ENCODE peak calls at places on chromosomes 12 and 14, in six cellular contexts. V, P, W, Q, X and J are unnamed samples.

GRCh38 chr14:53608369-53608768 is 348.3 kb downstream of the BMP4 start:
- DNase-seq in V (no peak), P (no peak), W (no peak), Q (no peak), X (no peak), J (no peak)

GRCh38 chr12:132316497-132317232 is 12.7 kb downstream of the GALNT9 start:
- DNase-seq in V (no peak), P (no peak), W (no peak), Q (no peak), X (no peak), J (no peak)

GRCh38 chr12:113241191-113242017 is 20.1 kb downstream of the TPCN1 start:
- DNase-seq in V (peak; percentile 21), P (peak; percentile 59), W (peak; percentile 85), Q (no peak), X (peak; percentile 98), J (no peak)

GRCh38 chr12:124172646-124173045 is 122.2 kb upstream of the RFLNA start:
- DNase-seq in V (no peak), P (no peak), W (no peak), Q (no peak), X (peak; percentile 80), J (no peak)

GRCh38 chr14:70955543-70956480 is 48.6 kb downstream of the PCNX1 start:
- DNase-seq in V (no peak), P (no peak), W (no peak), Q (no peak), X (peak; percentile 40), J (peak; percentile 38)

GRCh38 chr12:2960432-2960956 is 1.3 kb downstream of the TEAD4 start:
- DNase-seq in V (no peak), P (no peak), W (no peak), Q (no peak), X (peak; percentile 45), J (peak; percentile 35)

GRCh38 chr14:20609215-20610001 is 18.2 kb upstream of the RNASE12 start:
- DNase-seq in V (peak; percentile 77), P (peak; percentile 76), W (peak; percentile 84), Q (no peak), X (peak; percentile 83), J (peak; percentile 92)

GRCh38 chr14:98808494-98809407 is 463.2 kb downstream of the BCL11B start:
- DNase-seq in V (no peak), P (no peak), W (no peak), Q (no peak), X (no peak), J (no peak)

GRCh38 chr14:22830329-22831010 is 783 bp downstream of the MRPL52 start:
- DNase-seq in V (no peak), P (no peak), W (no peak), Q (no peak), X (no peak), J (no peak)

GRCh38 chr12:114780746-114781399 is 96.9 kb upstream of the TBX3 start:
- DNase-seq in V (no peak), P (no peak), W (no peak), Q (no peak), X (no peak), J (no peak)

GRCh38 chr12:49832836-49833421 is 4.7 kb upstream of the NCKAP5L start:
- DNase-seq in V (no peak), P (no peak), W (no peak), Q (no peak), X (peak; percentile 87), J (no peak)

GRCh38 chr12:132367852-132368251 is 38.5 kb upstream of the GALNT9 start:
- DNase-seq in V (no peak), P (no peak), W (no peak), Q (no peak), X (no peak), J (no peak)

GRCh38 chr12:82866227-82866803 is 179.6 kb downstream of the TMTC2 start:
- DNase-seq in V (no peak), P (no peak), W (no peak), Q (no peak), X (no peak), J (no peak)

GRCh38 chr12:49902399-49903350 is 1.0 kb downstream of the FAIM2 start:
- DNase-seq in V (peak; percentile 48), P (no peak), W (no peak), Q (no peak), X (no peak), J (peak; percentile 61)

GRCh38 chr14:94059998-94060397 is 21.0 kb downstream of the DDX24 start:
- DNase-seq in V (no peak), P (no peak), W (no peak), Q (no peak), X (no peak), J (no peak)

GRCh38 chr12:39402922-39403321 is 40.0 kb downstream of the KIF21A start:
- DNase-seq in V (no peak), P (no peak), W (no peak), Q (no peak), X (no peak), J (no peak)

GRCh38 chr12:121295746-121296617 is 527 bp downstream of the CAMKK2 start:
- DNase-seq in V (no peak), P (peak; percentile 48), W (no peak), Q (no peak), X (peak; percentile 5), J (peak; percentile 56)

GRCh38 chr14:72715910-72716268 is 178.0 kb downstream of the DPF3 start:
- DNase-seq in V (no peak), P (no peak), W (no peak), Q (no peak), X (no peak), J (peak; percentile 24)

GRCh38 chr12:69834566-69834965 is 9.5 kb downstream of the MYRFL start:
- DNase-seq in V (no peak), P (no peak), W (no peak), Q (no peak), X (no peak), J (no peak)

GRCh38 chr14:68628605-68629310 is 164.1 kb downstream of the ZFP36L1 start:
- DNase-seq in V (no peak), P (peak; percentile 72), W (no peak), Q (no peak), X (no peak), J (peak; percentile 30)

GRCh38 chr12:122722347-122722746 is 5.7 kb upstream of the HCAR3 start:
- DNase-seq in V (no peak), P (no peak), W (no peak), Q (no peak), X (no peak), J (no peak)

GRCh38 chr14:70821916-70822705 is 12.8 kb upstream of the MAP3K9 start:
- DNase-seq in V (no peak), P (peak; percentile 35), W (no peak), Q (no peak), X (peak; percentile 48), J (peak; percentile 84)

GRCh38 chr14:89227490-89227834 is 189.6 kb downstream of the FOXN3 start:
- DNase-seq in V (no peak), P (no peak), W (no peak), Q (no peak), X (no peak), J (no peak)

GRCh38 chr14:95862243-95862642 is 14.4 kb upstream of the TUNAR start:
- DNase-seq in V (no peak), P (no peak), W (no peak), Q (no peak), X (no peak), J (peak; percentile 47)

GRCh38 chr12:55820679-55821078 is 2.8 kb downstream of the ORMDL2 start:
- DNase-seq in V (no peak), P (no peak), W (no peak), Q (no peak), X (no peak), J (no peak)

GRCh38 chr12:95326450-95326849 is 108.8 kb downstream of the VEZT start:
- DNase-seq in V (no peak), P (no peak), W (no peak), Q (no peak), X (peak; percentile 56), J (no peak)

GRCh38 chr14:65433646-65434045 is 21.1 kb downstream of the FUT8 start:
- DNase-seq in V (no peak), P (no peak), W (no peak), Q (no peak), X (no peak), J (no peak)

GRCh38 chr12:26246483-26247164 is 51.3 kb downstream of the SSPN start:
- DNase-seq in V (no peak), P (no peak), W (no peak), Q (no peak), X (no peak), J (no peak)

GRCh38 chr12:27277846-27278260 is 33.8 kb downstream of the STK38L start:
- DNase-seq in V (no peak), P (no peak), W (peak; percentile 85), Q (no peak), X (peak; percentile 67), J (no peak)

GRCh38 chr14:69493038-69493437 is 8.5 kb downstream of the PLEKHD1 start:
- DNase-seq in V (no peak), P (no peak), W (no peak), Q (no peak), X (no peak), J (no peak)

GRCh38 chr14:31456841-31457664 is at the start of gene DTD2:
- DNase-seq in V (peak; percentile 96), P (peak; percentile 95), W (peak; percentile 73), Q (peak; percentile 75), X (peak; percentile 91), J (peak; percentile 99)
- TF ChIP-seq CTCF in V (peak; percentile 20), P (no peak), W (no peak), Q (no peak), X (no peak), J (no peak)

GRCh38 chr12:7190268-7191055 is 976 bp downstream of the PEX5 start:
- DNase-seq in V (peak; percentile 63), P (peak; percentile 41), W (no peak), Q (no peak), X (peak; percentile 20), J (peak; percentile 63)
- H3K4me3 ChIP-seq in V (peak overlapping the region; percentile 98), P (peak overlapping the region; percentile 85), W (peak overlapping the region; percentile 74), Q (peak overlapping the region; percentile 86), X (peak overlapping the region; percentile 75), J (peak overlapping the region; percentile 72)

GRCh38 chr14:87018294-87018693 is 974.7 kb downstream of the GALC start:
- DNase-seq in V (no peak), P (no peak), W (no peak), Q (no peak), X (no peak), J (no peak)

GRCh38 chr14:87017335-87017734 is 975.6 kb downstream of the GALC start:
- DNase-seq in V (no peak), P (no peak), W (no peak), Q (no peak), X (no peak), J (peak; percentile 73)

GRCh38 chr14:87013583-87013982 is 979.4 kb downstream of the GALC start:
- DNase-seq in V (no peak), P (no peak), W (no peak), Q (no peak), X (peak; percentile 27), J (no peak)

GRCh38 chr14:87014854-87015253 is 978.1 kb downstream of the GALC start:
- DNase-seq in V (no peak), P (no peak), W (no peak), Q (no peak), X (no peak), J (no peak)
- TF ChIP-seq CTCF in V (no peak), P (no peak), W (peak; percentile 12), Q (no peak), X (peak; percentile 22), J (peak; percentile 38)

DNA sequence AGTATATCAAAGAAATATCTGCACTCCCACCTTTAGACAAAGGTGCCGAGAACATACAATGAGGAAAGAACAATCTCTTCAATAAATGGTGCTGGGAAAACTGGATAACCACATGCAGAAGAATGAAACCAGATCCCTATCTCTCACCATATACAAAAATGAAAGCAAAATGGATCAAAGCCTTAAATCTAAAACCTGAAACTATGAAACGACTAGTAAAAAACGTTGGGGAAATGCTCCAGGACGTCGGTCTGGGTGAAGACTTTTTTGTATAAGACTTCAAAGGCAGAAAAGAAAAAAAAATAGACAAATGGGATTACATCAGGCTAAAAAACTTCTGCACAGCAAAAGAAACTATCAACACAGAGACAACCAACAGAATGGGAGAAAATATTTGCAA is 83.8 kb downstream of the PPM1A start:
- DNase-seq in V (no peak), P (no peak), W (no peak), Q (no peak), X (no peak), J (no peak)
- H3K4me3 ChIP-seq in V (no peak overlapping the region), P (no peak overlapping the region), W (no peak overlapping the region), Q (no peak overlapping the region), X (no peak overlapping the region), J (no peak overlapping the region)